ENCODE peak calls at places on chromosome X, in nine cellular contexts. A, I, V, J, P, Q, L, N and X are unnamed samples.

GRCh38 chrX:134144231-134144630 is 92.8 kb upstream of the CCDC160 start:
- DNase-seq in Q (peak), V (no peak), I (no peak), N (no peak), A (no peak), P (peak), L (peak), J (no peak), X (no peak)

GRCh38 chrX:70087857-70088256 is 25.6 kb downstream of the OTUD6A start:
- DNase-seq in N (no peak), L (no peak), J (no peak), A (no peak), P (no peak), V (no peak), I (no peak), Q (peak), X (no peak)

GRCh38 chrX:65677954-65678469 is 10.6 kb downstream of the MSN start:
- DNase-seq in A (no peak), V (no peak), J (no peak), I (no peak), P (no peak), L (no peak), Q (peak), N (no peak), X (no peak)

GRCh38 chrX:111387470-111387869 is 24.5 kb downstream of the DCX start:
- DNase-seq in P (no peak), J (no peak), N (no peak), L (no peak), V (no peak), A (no peak), I (no peak), Q (no peak), X (no peak)

GRCh38 chrX:23373129-23373804 is 38.6 kb downstream of the PTCHD1 start:
- DNase-seq in P (no peak), L (no peak), J (no peak), I (no peak), N (no peak), V (no peak), Q (peak), A (no peak), X (no peak)

GRCh38 chrX:2781226-2781571 is 29.4 kb downstream of the XG start:
- DNase-seq in L (no peak), I (no peak), Q (no peak), A (no peak), V (no peak), J (no peak), P (no peak), N (no peak), X (no peak)

GRCh38 chrX:47030339-47030738 is 47.9 kb upstream of the RGN start:
- DNase-seq in I (no peak), J (peak), L (peak), N (peak), A (no peak), Q (peak), V (no peak), P (peak), X (no peak)

GRCh38 chrX:24877854-24878650 is 137.7 kb downstream of the ARX start:
- DNase-seq in P (peak), V (no peak), Q (peak), N (no peak), L (no peak), J (no peak), I (no peak), A (no peak), X (no peak)

GRCh38 chrX:71111141-71111843 is at the start of gene IL2RG:
- DNase-seq in I (no peak), J (peak), N (peak), V (no peak), P (peak), Q (no peak), A (no peak), L (peak), X (peak)

GRCh38 chrX:74246524-74246923 is 57.5 kb upstream of the ZCCHC13 start:
- DNase-seq in V (no peak), P (no peak), L (no peak), A (no peak), N (no peak), J (no peak), I (no peak), Q (peak), X (no peak)

GRCh38 chrX:56462389-56462788 is 101.0 kb upstream of the UBQLN2 start:
- DNase-seq in L (no peak), N (no peak), V (no peak), Q (no peak), P (peak), I (no peak), J (no peak), A (no peak), X (no peak)

GRCh38 chrX:2370436-2370835 is 130.3 kb downstream of the DHRSX start:
- DNase-seq in A (no peak), N (no peak), J (no peak), P (no peak), V (no peak), L (no peak), I (no peak), Q (no peak), X (no peak)

GRCh38 chrX:153401133-153401764 is at the start of gene PNMA6E:
- DNase-seq in P (no peak), Q (no peak), A (no peak), L (no peak), J (no peak), I (no peak), V (no peak), N (no peak), X (no peak)

GRCh38 chrX:109818921-109819320 is 85.9 kb upstream of the ACSL4 start:
- DNase-seq in P (no peak), J (no peak), L (no peak), Q (no peak), I (no peak), A (no peak), V (no peak), N (no peak), X (no peak)

GRCh38 chrX:46251755-46252154 is 293.5 kb downstream of the ZNF674 start:
- DNase-seq in I (no peak), P (no peak), N (no peak), A (no peak), L (no peak), Q (peak), V (no peak), J (no peak), X (no peak)

GRCh38 chrX:70998402-70999027 is 67.6 kb upstream of the SLC7A3 start:
- DNase-seq in I (no peak), J (no peak), P (peak), L (peak), V (no peak), N (peak), Q (peak), A (no peak), X (no peak)

GRCh38 chrX:791479-792034 is 161.0 kb downstream of the SHOX start:
- DNase-seq in I (no peak), A (no peak), J (no peak), L (no peak), N (no peak), Q (no peak), P (no peak), V (no peak), X (no peak)

GRCh38 chrX:136725446-136726104 is 55.2 kb downstream of the ARHGEF6 start:
- DNase-seq in L (no peak), P (no peak), I (no peak), J (no peak), A (peak), V (no peak), Q (peak), N (no peak), X (no peak)

GRCh38 chrX:47649781-47650163 is 591 bp downstream of the ELK1 start:
- DNase-seq in A (no peak), V (no peak), P (no peak), I (no peak), L (no peak), J (no peak), N (no peak), Q (no peak), X (no peak)

GRCh38 chrX:71118985-71119535 is 664 bp downstream of the MED12 start:
- DNase-seq in L (no peak), J (no peak), V (no peak), N (peak), A (no peak), I (no peak), Q (no peak), P (no peak), X (no peak)

GRCh38 chrX:114508836-114509235 is 75.0 kb upstream of the HTR2C start:
- DNase-seq in P (no peak), J (no peak), V (no peak), A (no peak), L (no peak), Q (no peak), I (no peak), N (no peak), X (no peak)

GRCh38 chrX:30153881-30154260 is 61.5 kb upstream of the MAGEB2 start:
- DNase-seq in N (no peak), Q (peak), I (no peak), L (no peak), J (no peak), P (no peak), A (no peak), V (no peak), X (no peak)

GRCh38 chrX:153642313-153642654 is 4.7 kb upstream of the DUSP9 start:
- DNase-seq in Q (no peak), N (no peak), A (no peak), L (no peak), V (no peak), P (no peak), J (no peak), I (no peak), X (no peak)

GRCh38 chrX:150375243-150375642 is 12.1 kb downstream of the MAMLD1 start:
- DNase-seq in I (no peak), L (no peak), P (no peak), Q (peak), J (no peak), N (no peak), V (no peak), A (no peak), X (no peak)

GRCh38 chrX:7146026-7146702 is 1.3 kb upstream of the STS start:
- DNase-seq in P (no peak), V (no peak), I (no peak), J (no peak), Q (no peak), A (no peak), L (no peak), N (no peak), X (no peak)

GRCh38 chrX:150364347-150365050 is 1.4 kb downstream of the MAMLD1 start:
- DNase-seq in A (no peak), J (no peak), Q (peak), N (peak), P (peak), L (no peak), I (no peak), V (peak), X (no peak)

GRCh38 chrX:95878874-95879273 is 805.8 kb upstream of the DIAPH2 start:
- DNase-seq in N (no peak), I (no peak), J (no peak), P (no peak), V (no peak), Q (no peak), L (no peak), A (no peak), X (no peak)

GRCh38 chrX:20312018-20312417 is 45.3 kb upstream of the RPS6KA3 start:
- DNase-seq in J (no peak), I (no peak), P (no peak), A (no peak), N (no peak), V (no peak), Q (peak), L (no peak), X (no peak)

GRCh38 chrX:21837056-21837455 is 2.4 kb upstream of the MBTPS2 start:
- DNase-seq in J (no peak), V (no peak), N (no peak), P (no peak), A (no peak), Q (no peak), I (no peak), L (no peak), X (no peak)

GRCh38 chrX:21843179-21843578 is 3.8 kb downstream of the MBTPS2 start:
- DNase-seq in I (no peak), N (no peak), Q (peak), V (no peak), J (no peak), P (no peak), L (no peak), A (no peak), X (no peak)

GRCh38 chrX:21840199-21840557 is 761 bp downstream of the MBTPS2 start:
- DNase-seq in Q (peak), A (no peak), I (no peak), J (no peak), P (peak), L (peak), N (no peak), V (no peak), X (no peak)

GRCh38 chrX:21838937-21839333 is 482 bp upstream of the MBTPS2 start:
- DNase-seq in N (no peak), I (no peak), V (no peak), J (no peak), A (no peak), L (peak), P (no peak), Q (peak), X (no peak)

GRCh38 chrX:21839334-21840198 is at the start of gene MBTPS2:
- DNase-seq in J (peak), I (peak), Q (peak), V (peak), N (peak), L (peak), P (peak), A (peak), X (peak)
- H3K27ac ChIP-seq in J (peak), I (peak), Q (peak), V (peak), N (peak), L (peak), P (peak), A (peak), X (peak)

GRCh38 chrX:37686979-37687378 is 1.4 kb downstream of the XK start:
- DNase-seq in V (no peak), I (no peak), N (no peak), A (no peak), L (no peak), J (no peak), P (no peak), Q (no peak), X (no peak)
- H3K27ac ChIP-seq in V (no peak), I (no peak), N (peak), A (no peak), L (no peak), J (no peak), P (no peak), Q (no peak), X (no peak)

DNA sequence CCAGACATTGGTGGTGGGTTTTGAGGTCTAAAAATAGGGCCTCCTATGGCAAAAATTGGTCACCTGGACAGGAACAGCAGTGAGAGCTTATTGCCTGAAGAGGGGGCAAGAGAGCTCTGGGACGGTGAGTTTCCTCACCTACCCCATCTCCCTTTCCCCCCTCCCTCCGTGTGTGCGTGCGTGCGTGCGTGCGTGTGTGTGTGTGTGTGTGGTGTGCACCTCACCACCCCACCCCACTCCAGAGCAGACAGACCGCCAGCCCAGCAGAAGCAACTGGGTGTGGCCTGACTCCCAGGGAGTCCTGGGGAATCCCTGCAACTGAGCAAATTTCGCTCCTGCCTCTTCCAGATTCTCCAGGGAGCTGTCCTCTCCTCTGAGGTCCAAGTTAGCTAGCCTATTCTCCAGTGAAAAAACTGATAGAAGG is 44.7 kb downstream of the PRPS1 start:
- DNase-seq in J (peak), N (peak), V (peak), I (peak), L (peak), P (peak), Q (peak), A (peak), X (peak)
- H3K27ac ChIP-seq in J (peak), N (peak), V (peak), I (peak), L (peak), P (peak), Q (no peak), A (peak), X (peak)

GRCh38 chrX:11470231-11470630 is 177.0 kb downstream of the AMELX start:
- DNase-seq in J (no peak), A (no peak), P (no peak), N (no peak), I (no peak), L (no peak), Q (peak), V (no peak), X (no peak)
- H3K27ac ChIP-seq in J (no peak), A (no peak), P (no peak), N (no peak), I (no peak), L (no peak), Q (peak), V (no peak), X (no peak)